ENCODE peak calls at places on chromosomes 11 and 22, in five cellular contexts. F, B, M, K and P are unnamed samples.

GRCh38 chr11:114166897-114167323 is 107.4 kb downstream of the ZBTB16 start:
- DNase-seq in M (no peak), B (no peak), F (no peak), K (peak; percentile 94), P (no peak)

GRCh38 chr11:75432911-75433321 is at the start of gene KLHL35:
- DNase-seq in B (no peak), M (no peak), F (no peak), K (peak; percentile 16), P (peak; percentile 26)

GRCh38 chr11:73632996-73633395 is 13.4 kb upstream of the PLEKHB1 start:
- DNase-seq in K (no peak), B (no peak), F (no peak), M (no peak), P (no peak)

GRCh38 chr22:49350441-49351121 is 477.1 kb downstream of the BRD1 start:
- DNase-seq in F (no peak), B (no peak), M (no peak), K (no peak), P (no peak)

GRCh38 chr22:47795477-47796127 is 1033.2 kb downstream of the TBC1D22A start:
- DNase-seq in M (no peak), B (no peak), F (no peak), K (no peak), P (no peak)

GRCh38 chr11:47394322-47395224 is 13.8 kb upstream of the SLC39A13 start:
- DNase-seq in M (no peak), F (peak; percentile 81), B (peak; percentile 52), K (peak; percentile 90), P (no peak)

GRCh38 chr11:73236205-73236765 is 18.2 kb downstream of the P2RY2 start:
- DNase-seq in B (no peak), K (no peak), F (no peak), M (no peak), P (no peak)

GRCh38 chr11:60871378-60872061 is 4.2 kb downstream of the ZP1 start:
- DNase-seq in K (peak; percentile 74), F (no peak), M (no peak), B (peak; percentile 16), P (no peak)

GRCh38 chr11:1691878-1692707 is 4.9 kb upstream of the KRTAP5-6 start:
- DNase-seq in F (no peak), M (no peak), B (no peak), K (no peak), P (no peak)

GRCh38 chr22:21022955-21023614 is 8.1 kb downstream of the P2RX6 start:
- DNase-seq in F (no peak), M (no peak), B (no peak), K (no peak), P (no peak)

GRCh38 chr22:21028277-21029251 is 3.8 kb downstream of the SLC7A4 start:
- DNase-seq in K (no peak), B (no peak), M (no peak), F (no peak), P (no peak)

GRCh38 chr22:21026783-21027692 is 5.3 kb downstream of the SLC7A4 start:
- DNase-seq in K (peak; percentile 77), B (no peak), F (no peak), M (no peak), P (no peak)

GRCh38 chr22:21025266-21025665 is 7.1 kb downstream of the SLC7A4 start:
- DNase-seq in F (peak; percentile 43), B (no peak), M (no peak), K (no peak), P (no peak)

GRCh38 chr22:21025763-21026755 is 6.3 kb downstream of the SLC7A4 start:
- DNase-seq in F (no peak), K (no peak), M (no peak), B (no peak), P (no peak)
- H3K27ac ChIP-seq in F (no peak overlapping the region), K (no peak overlapping the region), M (no peak overlapping the region), B (no peak overlapping the region), P (no peak overlapping the region)

DNA sequence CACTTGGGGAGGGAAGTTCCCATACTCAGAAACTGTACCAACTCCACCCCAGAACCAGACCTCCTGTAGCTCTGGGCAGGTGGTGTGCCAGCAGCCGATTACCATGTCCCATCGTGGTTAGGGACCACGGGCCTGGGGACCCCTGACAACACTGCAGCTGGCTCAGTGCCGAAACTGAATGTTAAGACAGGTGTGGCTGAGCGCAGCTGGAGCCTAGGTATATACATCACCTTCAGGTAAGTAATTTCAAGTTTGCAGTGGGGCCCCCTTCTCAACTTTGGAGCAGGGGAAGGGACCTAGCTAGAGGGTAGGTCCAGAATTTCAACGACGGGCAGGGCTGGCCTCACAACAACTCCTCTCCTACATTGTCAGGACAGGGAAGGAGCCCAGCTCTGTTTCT is 20.7 kb upstream of the PISD start:
- DNase-seq in F (no peak), B (no peak), M (no peak), K (no peak), P (no peak)
- H3K27ac ChIP-seq in F (no peak overlapping the region), B (no peak overlapping the region), M (no peak overlapping the region), K (no peak overlapping the region), P (no peak overlapping the region)

GRCh38 chr11:11672764-11673163 is 51.0 kb upstream of the GALNT18 start:
- DNase-seq in F (no peak), K (peak; percentile 35), B (no peak), M (no peak), P (peak; percentile 33)
- H3K27ac ChIP-seq in F (no peak overlapping the region), K (no peak overlapping the region), B (no peak overlapping the region), M (no peak overlapping the region), P (no peak overlapping the region)

DNA sequence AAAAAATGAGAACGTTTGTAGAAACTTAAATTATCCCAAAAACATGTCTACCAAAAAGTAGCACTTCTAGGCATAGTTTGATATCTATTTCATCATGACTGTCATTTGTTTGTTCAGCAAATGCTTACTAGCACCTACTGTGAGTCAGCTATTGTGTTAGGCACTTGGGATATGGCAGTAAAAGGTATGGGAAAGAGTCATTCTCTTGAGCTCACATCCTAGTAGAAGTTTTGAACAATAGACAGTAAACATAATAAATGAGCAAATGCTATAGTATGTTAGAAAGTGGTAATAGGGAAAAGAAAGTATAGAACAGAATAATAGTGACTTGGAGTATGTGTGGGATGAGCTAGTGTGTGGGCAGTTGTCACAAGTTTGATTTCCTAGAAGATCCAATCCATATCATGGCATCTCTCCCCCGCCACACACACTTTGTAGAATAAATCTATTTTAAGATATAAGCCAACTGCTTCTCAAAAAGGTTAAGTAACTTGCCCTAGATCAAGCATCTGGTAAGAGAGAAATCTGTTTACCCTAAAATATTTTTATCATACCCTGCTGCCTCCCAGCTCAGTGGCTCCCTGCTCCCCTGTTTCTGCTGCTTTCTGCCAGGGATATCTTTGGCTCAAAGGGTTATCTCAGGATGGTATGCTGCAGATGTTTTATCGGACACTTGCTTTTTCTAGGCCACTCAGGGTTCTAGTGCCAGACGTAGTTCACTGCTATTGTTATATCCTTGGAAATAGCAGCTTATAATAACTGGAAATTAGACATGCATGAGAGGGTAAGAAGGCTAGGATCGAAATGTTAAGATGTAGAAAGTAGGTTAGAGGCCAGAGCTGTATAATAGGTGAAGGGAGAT is 129.7 kb downstream of the NCAM1 start:
- DNase-seq in B (no peak), F (no peak), M (no peak), K (no peak), P (no peak)
- H3K27ac ChIP-seq in B (no peak overlapping the region), F (no peak overlapping the region), M (no peak overlapping the region), K (no peak overlapping the region), P (peak overlapping the region; percentile 58)

GRCh38 chr11:95835351-95835750 is 45.1 kb downstream of the CEP57 start:
- DNase-seq in B (no peak), M (no peak), K (no peak), F (no peak), P (no peak)

GRCh38 chr11:95829580-95830259 is 39.4 kb downstream of the CEP57 start:
- DNase-seq in F (no peak), M (no peak), B (no peak), K (no peak), P (no peak)

GRCh38 chr11:95833378-95833777 is 43.1 kb downstream of the CEP57 start:
- DNase-seq in K (no peak), B (no peak), M (no peak), F (no peak), P (no peak)

GRCh38 chr11:95831198-95831883 is 41.0 kb downstream of the CEP57 start:
- DNase-seq in M (no peak), B (no peak), K (peak; percentile 71), F (no peak), P (no peak)

DNA sequence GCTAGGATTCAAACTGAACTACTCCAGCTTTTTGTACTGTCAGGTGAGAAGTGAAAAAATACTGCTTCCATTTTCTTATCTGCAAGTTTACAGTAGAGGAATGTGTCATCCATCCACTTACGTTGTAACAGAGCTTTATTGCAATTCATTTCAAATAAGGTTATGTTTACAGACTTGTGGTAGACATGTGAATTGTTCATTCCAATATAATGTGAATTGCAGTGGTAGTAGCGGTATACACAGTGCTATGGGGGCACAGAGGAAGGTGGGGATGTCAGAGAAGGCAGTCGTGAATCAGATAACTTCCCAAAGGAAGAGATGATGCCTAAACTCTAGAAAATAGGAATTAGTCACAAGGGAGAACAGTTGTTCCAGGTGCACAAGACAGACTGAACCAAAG is 42.5 kb downstream of the CEP57 start:
- DNase-seq in K (peak; percentile 6), M (no peak), B (no peak), F (no peak), P (no peak)
- H3K27ac ChIP-seq in K (peak overlapping the region; percentile 30), M (no peak overlapping the region), B (no peak overlapping the region), F (no peak overlapping the region), P (no peak overlapping the region)

GRCh38 chr11:19276859-19277808 is 36.4 kb upstream of the E2F8 start:
- DNase-seq in B (peak; percentile 40), F (no peak), K (peak; percentile 21), M (no peak), P (no peak)
- H3K27ac ChIP-seq in B (no peak overlapping the region), F (no peak overlapping the region), K (no peak overlapping the region), M (no peak overlapping the region), P (no peak overlapping the region)

GRCh38 chr11:131223198-131223975 is 147.0 kb upstream of the NTM start:
- DNase-seq in F (no peak), M (no peak), K (no peak), B (no peak), P (no peak)

GRCh38 chr11:131218542-131218941 is 151.9 kb upstream of the NTM start:
- DNase-seq in F (no peak), K (no peak), B (no peak), M (no peak), P (no peak)

DNA sequence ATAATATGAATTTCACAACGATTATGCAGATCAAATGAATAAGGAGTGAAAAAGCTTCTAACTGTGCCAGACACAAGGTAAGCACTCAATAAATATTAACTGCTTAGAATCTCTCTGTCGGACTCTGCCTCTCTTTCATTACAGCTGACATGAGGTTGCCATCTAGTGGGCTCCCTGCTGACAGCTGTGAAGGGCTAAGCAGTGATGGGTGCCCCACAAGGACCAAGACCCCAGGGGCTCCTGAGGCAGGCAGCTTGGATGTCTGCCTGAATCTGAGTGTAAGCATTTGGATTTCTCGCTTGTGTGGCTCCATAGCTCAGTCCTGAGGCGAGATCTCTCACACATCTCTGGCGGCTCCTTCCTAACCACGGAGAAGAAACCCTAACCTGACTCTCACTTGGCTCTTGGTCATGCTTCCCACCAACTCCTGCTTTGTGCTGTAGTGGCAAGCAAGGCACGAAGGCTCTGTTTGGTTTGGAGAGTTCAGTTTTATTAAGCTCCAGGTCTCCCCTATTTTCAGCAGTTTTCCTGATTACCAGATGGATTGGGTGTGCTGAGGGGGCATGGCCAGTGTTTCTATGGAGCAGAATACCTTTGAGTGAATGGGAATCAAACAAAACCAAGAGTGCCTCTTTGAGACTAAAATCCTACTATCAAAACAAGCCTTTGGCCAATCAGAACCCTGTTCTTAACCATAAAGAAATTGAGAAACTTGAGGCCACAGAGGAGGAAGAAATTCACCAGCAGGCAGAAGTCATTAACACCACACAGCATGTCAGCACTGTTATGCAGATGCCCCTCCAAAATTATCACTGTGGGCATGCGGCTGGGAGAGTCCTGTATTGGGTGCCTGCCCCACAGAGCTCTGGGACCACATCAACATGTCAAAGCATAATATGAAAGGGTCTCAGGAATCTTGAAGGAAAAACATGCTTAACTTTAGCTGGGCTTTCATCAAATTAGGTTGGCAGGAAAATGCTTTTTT is 152.8 kb upstream of the NTM start:
- DNase-seq in B (no peak), K (no peak), F (no peak), M (no peak), P (no peak)
- H3K27ac ChIP-seq in B (no peak overlapping the region), K (no peak overlapping the region), F (no peak overlapping the region), M (no peak overlapping the region), P (no peak overlapping the region)